ENCODE peak calls at places on chromosome X, in four cellular contexts. F is activated CD8-positive, alpha-beta T cell treated with anti-CD3 and anti-CD28 coated beads, Interleukin-2, amount 10 ng/mL, durations not matched to agents 7 days and 5 days; Y is T-cell; X is NCI-H1092 treated with DMSO at 0.1 percent for 48 hours. K is an unnamed sample.

GRCh38 chrX:41022579-41022978 is 62.7 kb upstream of the USP9X start:
- DNase-seq in F (no peak), Y (no peak), X (no peak), K (peak; percentile 56)

GRCh38 chrX:140087865-140088264 is 122.5 kb upstream of the CXorf66 start:
- DNase-seq in F (no peak), Y (no peak), X (no peak), K (no peak)

GRCh38 chrX:111519215-111519614 is 7.8 kb downstream of the SERTM2 start:
- DNase-seq in F (no peak), Y (no peak), X (peak; percentile 38), K (peak; percentile 39)

GRCh38 chrX:48487362-48487785 is 11.4 kb downstream of the FTSJ1 start:
- DNase-seq in F (no peak), Y (no peak), X (no peak), K (peak; percentile 96)

GRCh38 chrX:131746491-131746968 is 202.7 kb downstream of the OR13H1 start:
- DNase-seq in F (no peak), Y (peak; percentile 83), X (peak; percentile 86), K (peak; percentile 80)

GRCh38 chrX:7059214-7059838 is 88.2 kb upstream of the STS start:
- DNase-seq in F (no peak), Y (no peak), X (no peak), K (no peak)

GRCh38 chrX:21802054-21802660 is 37.3 kb upstream of the MBTPS2 start:
- DNase-seq in F (no peak), Y (no peak), X (no peak), K (no peak)

GRCh38 chrX:23327104-23327503 is 7.5 kb upstream of the PTCHD1 start:
- DNase-seq in F (no peak), Y (no peak), X (no peak), K (no peak)

GRCh38 chrX:49269768-49270248 is at the start of gene PPP1R3F:
- DNase-seq in F (no peak), Y (no peak), X (peak; percentile 36), K (no peak)

GRCh38 chrX:116490091-116490490 is 27.3 kb upstream of the CT83 start:
- DNase-seq in F (no peak), Y (no peak), X (peak; percentile 23), K (peak; percentile 18)

GRCh38 chrX:115679460-115679859 is 118.5 kb downstream of the PLS3 start:
- DNase-seq in F (no peak), Y (no peak), X (peak; percentile 66), K (peak; percentile 16)

GRCh38 chrX:38124000-38124399 is 96.7 kb downstream of the SRPX start:
- DNase-seq in F (no peak), Y (no peak), X (no peak), K (no peak)

GRCh38 chrX:768596-768995 is 138.0 kb downstream of the SHOX start:
- DNase-seq in F (no peak), Y (no peak), X (no peak), K (no peak)

GRCh38 chrX:40061871-40062524 is 35.8 kb downstream of the BCOR start:
- DNase-seq in F (peak; percentile 62), Y (peak; percentile 39), X (no peak), K (no peak)

GRCh38 chrX:120281021-120281624 is 30.1 kb downstream of the TMEM255A start:
- DNase-seq in F (no peak), Y (no peak), X (no peak), K (no peak)

GRCh38 chrX:125505207-125505606 is 185.5 kb downstream of the TEX13C start:
- DNase-seq in F (no peak), Y (no peak), X (no peak), K (no peak)

GRCh38 chrX:132171478-132171877 is 43.7 kb upstream of the FRMD7 start:
- DNase-seq in F (no peak), Y (no peak), X (no peak), K (no peak)

GRCh38 chrX:107691024-107691448 is 62.7 kb downstream of the PRPS1 start:
- DNase-seq in F (no peak), Y (no peak), X (no peak), K (no peak)

GRCh38 chrX:19174401-19175025 is 52.2 kb upstream of the ADGRG2 start:
- DNase-seq in F (no peak), Y (no peak), X (no peak), K (peak; percentile 73)

GRCh38 chrX:21905209-21905735 is 35.2 kb upstream of the SMS start:
- DNase-seq in F (no peak), Y (no peak), X (peak; percentile 15), K (peak; percentile 30)

GRCh38 chrX:134512566-134512965 is 52.6 kb downstream of the HPRT1 start:
- DNase-seq in F (no peak), Y (no peak), X (no peak), K (peak; percentile 96)

GRCh38 chrX:3592184-3592583 is 121.3 kb downstream of the PRKX start:
- DNase-seq in F (no peak), Y (no peak), X (no peak), K (no peak)

GRCh38 chrX:130145123-130145522 is 20.5 kb downstream of the AIFM1 start:
- DNase-seq in F (no peak), Y (no peak), X (no peak), K (no peak)

GRCh38 chrX:46184749-46185148 is 360.5 kb downstream of the ZNF674 start:
- DNase-seq in F (no peak), Y (no peak), X (no peak), K (no peak)

GRCh38 chrX:87525771-87526229 is 8.2 kb downstream of the KLHL4 start:
- DNase-seq in F (no peak), Y (no peak), X (no peak), K (peak; percentile 51)

GRCh38 chrX:152946681-152947080 is 47.2 kb downstream of the PNMA5 start:
- DNase-seq in F (no peak), Y (no peak), X (no peak), K (no peak)

GRCh38 chrX:12979630-12980015 is 4.7 kb downstream of the TMSB4X start:
- DNase-seq in F (no peak), Y (no peak), X (no peak), K (no peak)

GRCh38 chrX:37594755-37595382 is 23.4 kb downstream of the LANCL3 start:
- DNase-seq in F (no peak), Y (no peak), X (no peak), K (no peak)

GRCh38 chrX:110146521-110146920 is 143.6 kb downstream of the TMEM164 start:
- DNase-seq in F (peak; percentile 48), Y (peak; percentile 27), X (peak; percentile 23), K (peak; percentile 48)

GRCh38 chrX:19514791-19515614 is at the start of gene MAP3K15:
- DNase-seq in F (peak; percentile 23), Y (no peak), X (peak; percentile 12), K (peak; percentile 53)

GRCh38 chrX:40543661-40544328 is 37.0 kb upstream of the ATP6AP2 start:
- DNase-seq in F (peak; percentile 25), Y (peak; percentile 13), X (peak; percentile 78), K (peak; percentile 64)

GRCh38 chrX:130869239-130869638 is 33.8 kb downstream of the ENOX2 start:
- DNase-seq in F (no peak), Y (no peak), X (no peak), K (peak; percentile 56)

GRCh38 chrX:110531873-110532272 is 173.2 kb downstream of the RTL9 start:
- DNase-seq in F (no peak), Y (no peak), X (no peak), K (no peak)

GRCh38 chrX:12946838-12947544 is 27.9 kb upstream of the TMSB4X start:
- DNase-seq in F (peak; percentile 81), Y (peak; percentile 78), X (peak; percentile 81), K (peak; percentile 89)

GRCh38 chrX:87425618-87426017 is 92.0 kb upstream of the KLHL4 start:
- DNase-seq in F (no peak), Y (no peak), X (no peak), K (no peak)

GRCh38 chrX:101265869-101266428 is 25.2 kb downstream of the TAF7L start:
- DNase-seq in F (no peak), Y (no peak), X (no peak), K (peak; percentile 55)

GRCh38 chrX:40267334-40268118 is 169.8 kb upstream of the BCOR start:
- DNase-seq in F (no peak), Y (no peak), X (no peak), K (no peak)

GRCh38 chrX:30948626-30949025 is 59.6 kb upstream of the TAB3 start:
- DNase-seq in F (no peak), Y (no peak), X (no peak), K (no peak)